ENCODE peak calls at places on chromosome 18, in six cellular contexts. J is AG08396, P is Caco-2, D is amniotic epithelial cell, T is transverse colon, Q is mucosa of gallbladder. S is an unnamed sample.

GRCh38 chr18:49491534-49491856 is 4.5 kb upstream of the C18orf32 start:
- DNase-seq in J (no peak), P (no peak), D (no peak), T (no peak), Q (no peak), S (no peak)

GRCh38 chr18:48889115-48889941 is 61.4 kb downstream of the SMAD7 start:
- DNase-seq in J (peak), P (no peak), D (peak), T (no peak), Q (peak), S (no peak)

GRCh38 chr18:28204154-28204553 is 27.2 kb upstream of the CDH2 start:
- DNase-seq in J (peak), P (no peak), D (peak), T (no peak), Q (no peak), S (no peak)

GRCh38 chr18:62778976-62779869 is 63.9 kb downstream of the PHLPP1 start:
- DNase-seq in J (no peak), P (no peak), D (no peak), T (no peak), Q (no peak), S (peak)

GRCh38 chr18:76463358-76463757 is 31.7 kb downstream of the ZNF516 start:
- DNase-seq in J (no peak), P (no peak), D (no peak), T (no peak), Q (no peak), S (no peak)

GRCh38 chr18:36448384-36449290 is 151.1 kb downstream of the FHOD3 start:
- DNase-seq in J (no peak), P (no peak), D (no peak), T (no peak), Q (no peak), S (no peak)

GRCh38 chr18:3648695-3649094 is 198.7 kb downstream of the TGIF1 start:
- DNase-seq in J (no peak), P (no peak), D (no peak), T (no peak), Q (no peak), S (no peak)

GRCh38 chr18:13353424-13353823 is 134.9 kb downstream of the LDLRAD4 start:
- DNase-seq in J (no peak), P (no peak), D (no peak), T (no peak), Q (no peak), S (no peak)

GRCh38 chr18:43587538-43588153 is 310.4 kb upstream of the SYT4 start:
- DNase-seq in J (peak), P (no peak), D (peak), T (no peak), Q (no peak), S (no peak)

GRCh38 chr18:63271881-63272299 is 47.7 kb downstream of the BCL2 start:
- DNase-seq in J (no peak), P (no peak), D (no peak), T (no peak), Q (no peak), S (no peak)

GRCh38 chr18:31977270-31977872 is 34.4 kb upstream of the TRAPPC8 start:
- DNase-seq in J (peak), P (peak), D (peak), T (peak), Q (peak), S (peak)

GRCh38 chr18:26574958-26575864 is 26.9 kb upstream of the KCTD1 start:
- DNase-seq in J (peak), P (peak), D (peak), T (peak), Q (peak), S (peak)

GRCh38 chr18:46756172-46756558 is 688 bp downstream of the ST8SIA5 start:
- DNase-seq in J (no peak), P (no peak), D (no peak), T (no peak), Q (no peak), S (no peak)

GRCh38 chr18:63306249-63306648 is 13.3 kb downstream of the BCL2 start:
- DNase-seq in J (no peak), P (no peak), D (no peak), T (no peak), Q (no peak), S (no peak)

GRCh38 chr18:812673-813404 is 797 bp upstream of the YES1 start:
- DNase-seq in J (peak), P (peak), D (peak), T (peak), Q (peak), S (peak)

GRCh38 chr18:63155910-63156773 is 163.4 kb downstream of the BCL2 start:
- DNase-seq in J (no peak), P (no peak), D (no peak), T (no peak), Q (no peak), S (peak)

S was measured in activated CD4-positive, alpha-beta T cell treated with anti-CD3 and anti-CD28 coated beads for 36 hours.